ENCODE peak calls at places on chromosomes 11 and 22, in seven cellular contexts. G is stomach, F is tibial nerve, E is SK-N-SH, S is H1, P is sigmoid colon, K is upper lobe of left lung. Y is an unnamed sample.

GRCh38 chr11:69229521-69229920 is 64.4 kb upstream of the MYEOV start:
- DNase-seq in G (peak; percentile 9), F (no peak), P (peak; percentile 38), K (no peak), E (no peak), S (no peak), Y (no peak)

GRCh38 chr11:67269401-67270255 is 3.4 kb downstream of the GRK2 start:
- DNase-seq in F (no peak), P (peak; percentile 73), E (no peak), G (peak; percentile 75), S (no peak), K (no peak), Y (peak; percentile 40)

GRCh38 chr22:33579448-33580093 is 340.7 kb downstream of the LARGE1 start:
- DNase-seq in E (peak; percentile 67), K (peak; percentile 27), P (peak; percentile 73), G (peak; percentile 68), F (peak; percentile 16), S (peak; percentile 94), Y (peak; percentile 35)

GRCh38 chr11:32396991-32397390 is 38.3 kb downstream of the WT1 start:
- DNase-seq in S (no peak), K (no peak), F (no peak), E (no peak), P (no peak), G (no peak), Y (no peak)

GRCh38 chr11:111846640-111847039 is 24.7 kb downstream of the ALG9 start:
- DNase-seq in F (no peak), G (no peak), P (no peak), E (no peak), K (no peak), S (no peak), Y (no peak)

GRCh38 chr11:19598456-19598855 is 114.2 kb upstream of the NAV2 start:
- DNase-seq in K (no peak), E (peak; percentile 51), P (no peak), S (no peak), G (no peak), F (no peak), Y (no peak)

GRCh38 chr11:9046376-9046775 is 42.6 kb upstream of the NRIP3 start:
- DNase-seq in P (peak; percentile 80), K (no peak), S (no peak), F (no peak), G (no peak), E (no peak), Y (no peak)

GRCh38 chr22:22710719-22711531 is 66.5 kb downstream of the GGTLC2 start:
- DNase-seq in K (peak; percentile 68), F (peak; percentile 40), S (peak; percentile 92), P (no peak), G (peak; percentile 74), E (peak; percentile 75), Y (peak; percentile 69)

GRCh38 chr22:23240639-23241389 is 60.5 kb downstream of the BCR start:
- DNase-seq in S (no peak), K (peak; percentile 33), P (no peak), G (peak; percentile 31), F (no peak), E (peak; percentile 57), Y (no peak)

GRCh38 chr11:69209936-69210659 is 54.4 kb downstream of the SMIM38 start:
- DNase-seq in K (no peak), S (no peak), F (no peak), G (no peak), P (no peak), E (no peak), Y (no peak)

DNA sequence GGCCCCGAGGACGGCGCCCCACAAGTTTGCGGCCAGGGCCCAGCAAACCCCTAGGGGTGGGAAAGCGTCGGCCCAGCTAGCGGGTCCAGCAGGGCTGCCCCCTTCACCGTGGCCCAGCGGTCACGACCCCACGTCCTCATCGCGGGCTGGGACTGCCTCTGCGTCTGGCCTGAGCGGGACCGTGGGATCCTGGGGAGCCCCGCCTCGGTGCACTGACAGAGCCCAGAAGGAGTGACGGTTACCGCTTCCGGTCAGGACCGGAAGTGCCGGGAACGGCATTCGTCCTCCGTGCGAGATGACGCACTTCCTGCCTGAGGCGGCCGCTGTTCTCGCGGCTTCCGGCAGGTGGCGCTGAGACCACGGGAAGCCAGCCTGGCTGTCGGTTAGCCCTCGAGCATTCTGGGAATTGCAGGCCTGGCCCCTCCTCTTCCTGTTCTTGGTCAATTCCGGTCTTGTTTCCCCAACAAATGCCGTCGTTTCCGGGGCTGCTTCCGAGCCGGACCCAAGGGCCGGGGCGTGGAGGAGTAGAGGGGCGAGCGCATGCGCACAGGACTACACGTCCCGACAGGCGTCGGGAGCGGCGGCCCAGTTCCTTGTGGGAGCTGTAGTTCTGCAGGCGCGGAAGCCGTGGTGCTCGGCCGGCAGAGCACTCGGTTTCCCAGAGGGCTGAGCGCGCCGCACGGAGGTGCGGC is at the start of gene TSSC4:
- DNase-seq in E (peak; percentile 99), K (peak; percentile 100), F (peak; percentile 99), G (peak; percentile 100), S (peak; percentile 100), P (peak; percentile 100), Y (peak; percentile 100)
- TF ChIP-seq EP300 in E (peak; percentile 25), K (peak; percentile 99), F (peak; percentile 97), G (peak; percentile 93), S (no peak), P (peak; percentile 87), Y (peak; percentile 99)

GRCh38 chr11:92224394-92225205 is at the start of gene FAT3:
- DNase-seq in E (peak; percentile 83), F (no peak), P (peak; percentile 68), G (no peak), S (peak; percentile 77), K (no peak), Y (no peak)
- H3K27me3 ChIP-seq in E (no peaks in the 10 kb centered on the region), F (peaks cover 78% of the 10 kb centered on the region), P (peaks cover 35% of the 10 kb centered on the region), G (peaks cover 72% of the 10 kb centered on the region), S (no peaks in the 10 kb centered on the region), K (peaks cover 18% of the 10 kb centered on the region), Y (no peaks in the 10 kb centered on the region)

DNA sequence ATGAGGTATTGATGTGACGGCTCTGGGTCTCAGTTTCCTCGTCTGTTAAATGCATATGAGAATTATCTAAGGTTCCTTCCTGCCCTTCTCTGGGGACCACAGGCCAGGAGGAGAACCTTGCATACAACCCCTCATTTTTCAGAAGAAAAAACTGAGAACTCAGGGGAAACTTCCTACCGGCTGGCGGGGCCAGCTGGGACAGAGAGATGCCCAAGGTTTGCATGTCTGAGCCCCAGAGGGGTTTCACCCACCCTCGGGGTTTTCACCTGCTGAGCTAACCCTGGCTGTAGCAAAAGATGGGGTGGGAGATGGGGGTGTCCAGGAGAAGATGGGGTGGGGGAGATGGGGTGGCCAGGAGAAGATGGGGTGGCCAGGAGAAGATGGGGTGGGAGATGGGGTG is 4.3 kb downstream of the TNFRSF13C start:
- DNase-seq in G (no peak), E (no peak), K (no peak), F (no peak), P (no peak), S (no peak), Y (no peak)
- H3K27ac ChIP-seq in G (no peak overlapping the region), E (no peak overlapping the region), K (no peak overlapping the region), F (no peak overlapping the region), P (no peak overlapping the region), S (no peak overlapping the region), Y (no peak overlapping the region)

GRCh38 chr11:3049430-3050243 is 7.6 kb downstream of the CARS1 start:
- DNase-seq in P (peak; percentile 94), K (peak; percentile 69), S (no peak), G (peak; percentile 76), F (peak; percentile 61), E (peak; percentile 39), Y (peak; percentile 55)
- TF ChIP-seq EP300 in P (peak; percentile 59), K (no peak), S (no peak), G (peak; percentile 23), F (peak; percentile 78), E (no peak), Y (no peak)